ENCODE peak calls at places on chromosome 1, in four cellular contexts. G is WTC11, U is GM12878, K is H1. N is an unnamed sample.

GRCh38 chr1:112988367-112988766 is 32.4 kb upstream of the SLC16A1 start:
- DNase-seq in G (no peak), U (no peak), K (no peak), N (no peak)

GRCh38 chr1:64495878-64496277 is 25.9 kb downstream of the CACHD1 start:
- DNase-seq in G (no peak), U (no peak), K (no peak), N (no peak)

GRCh38 chr1:24966724-24967346 is 36.8 kb upstream of the RUNX3 start:
- DNase-seq in G (no peak), U (peak), K (no peak), N (no peak)

GRCh38 chr1:26287033-26287711 is 7.3 kb downstream of the SH3BGRL3 start:
- DNase-seq in G (no peak), U (no peak), K (no peak), N (no peak)

GRCh38 chr1:164659621-164660414 is 100.8 kb downstream of the PBX1 start:
- DNase-seq in G (peak), U (no peak), K (no peak), N (peak)

GRCh38 chr1:33468559-33468958 is 3.9 kb upstream of the ZSCAN20 start:
- DNase-seq in G (no peak), U (no peak), K (no peak), N (no peak)

GRCh38 chr1:243882276-243882675 is 32.2 kb upstream of the AKT3 start:
- DNase-seq in G (no peak), U (no peak), K (no peak), N (no peak)

GRCh38 chr1:171257207-171258052 is 9.1 kb downstream of the FMO1 start:
- DNase-seq in G (no peak), U (no peak), K (no peak), N (no peak)

GRCh38 chr1:30786264-30786991 is 28.9 kb upstream of the LAPTM5 start:
- DNase-seq in G (no peak), U (no peak), K (no peak), N (no peak)

GRCh38 chr1:241208910-241209414 is 148.0 kb downstream of the RGS7 start:
- DNase-seq in G (no peak), U (no peak), K (no peak), N (no peak)

GRCh38 chr1:205191127-205191577 is 20.4 kb downstream of the DSTYK start:
- DNase-seq in G (no peak), U (no peak), K (no peak), N (no peak)

GRCh38 chr1:65762081-65762862 is 30.4 kb upstream of the PDE4B start:
- DNase-seq in G (peak), U (no peak), K (no peak), N (peak)

GRCh38 chr1:77825356-77825709 is 45.9 kb downstream of the MIGA1 start:
- DNase-seq in G (no peak), U (peak), K (no peak), N (peak)

GRCh38 chr1:8660455-8660854 is 157.0 kb downstream of the RERE start:
- DNase-seq in G (no peak), U (no peak), K (no peak), N (no peak)

GRCh38 chr1:85692730-85693314 is 15.4 kb downstream of the ZNHIT6 start:
- DNase-seq in G (no peak), U (no peak), K (no peak), N (peak)

GRCh38 chr1:20124451-20125057 is 5.2 kb upstream of the PLA2G2D start:
- DNase-seq in G (no peak), U (no peak), K (no peak), N (no peak)
- TF ChIP-seq CREB1 in G (no peak), U (no peak), K (no peak), N (no peak)

GRCh38 chr1:58929667-58930325 is 145.9 kb upstream of the JUN start:
- DNase-seq in G (no peak), U (no peak), K (no peak), N (no peak)
- TF ChIP-seq CREB1 in G (no peak), U (no peak), K (no peak), N (no peak)

DNA sequence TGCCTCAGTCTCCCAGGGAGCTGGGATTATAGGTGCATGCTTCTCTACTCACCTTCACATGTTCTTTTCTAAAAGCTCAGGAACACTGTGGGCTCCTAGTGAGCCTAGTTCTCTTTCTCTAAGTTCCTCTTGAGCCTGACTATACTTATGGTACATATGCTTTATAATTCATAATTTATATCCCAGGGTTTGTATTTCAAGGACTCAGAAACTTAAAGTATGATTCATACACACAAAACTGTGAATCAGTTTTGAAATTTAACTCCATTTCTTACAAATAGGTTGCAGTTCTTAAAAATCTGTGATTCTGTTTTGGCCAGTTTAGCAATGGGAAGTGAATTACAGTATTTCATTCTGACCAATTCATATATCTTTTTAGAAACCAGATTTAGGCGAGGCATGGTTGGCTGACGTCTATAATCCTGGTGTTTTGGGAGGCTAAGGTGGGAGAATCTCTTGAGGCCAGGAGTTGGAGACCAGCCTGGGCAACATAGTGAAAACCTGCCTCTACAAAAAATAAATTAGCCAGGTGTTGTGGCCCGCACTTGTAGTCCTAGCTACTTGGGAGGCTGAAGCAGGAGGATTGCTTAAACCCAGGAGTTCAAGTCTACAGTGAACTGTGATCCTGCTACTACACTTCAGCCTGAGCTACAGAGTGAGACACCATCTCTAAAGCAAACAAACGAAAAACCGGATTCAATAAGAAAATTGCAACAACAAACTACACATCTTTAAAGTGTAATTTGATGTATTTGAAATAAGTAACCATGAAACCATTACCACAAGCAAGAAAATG is 15.6 kb downstream of the RASAL2 start:
- DNase-seq in G (no peak), U (no peak), K (no peak), N (no peak)
- TF ChIP-seq CREB1 in G (no peak), U (no peak), K (no peak), N (no peak)

DNA sequence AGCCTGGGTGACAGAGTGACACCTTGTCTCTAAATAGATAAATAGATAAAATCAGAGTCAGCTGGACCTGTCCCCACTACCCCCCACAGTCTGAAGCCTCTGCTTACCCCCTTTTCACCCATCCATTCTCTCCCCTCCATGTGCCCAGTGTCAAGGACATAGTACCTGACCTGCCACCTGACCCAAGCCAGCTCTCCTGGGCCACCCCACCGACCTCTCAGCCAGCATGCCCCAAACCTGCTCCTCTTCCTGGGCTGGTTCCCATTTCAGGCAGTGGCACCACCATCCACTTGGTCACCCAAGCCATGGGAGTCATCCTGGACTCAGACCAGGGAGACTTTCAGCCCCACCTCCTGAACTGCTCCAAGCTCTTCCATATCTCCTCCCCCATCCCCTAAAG is 28.2 kb downstream of the CITED4 start:
- DNase-seq in G (no peak), U (no peak), K (no peak), N (no peak)
- TF ChIP-seq CREB1 in G (no peak), U (no peak), K (no peak), N (no peak)

GRCh38 chr1:227910506-227910905 is 37.2 kb downstream of the WNT9A start:
- DNase-seq in G (no peak), U (no peak), K (no peak), N (no peak)
- TF ChIP-seq CREB1 in G (no peak), U (no peak), K (no peak), N (no peak)

DNA sequence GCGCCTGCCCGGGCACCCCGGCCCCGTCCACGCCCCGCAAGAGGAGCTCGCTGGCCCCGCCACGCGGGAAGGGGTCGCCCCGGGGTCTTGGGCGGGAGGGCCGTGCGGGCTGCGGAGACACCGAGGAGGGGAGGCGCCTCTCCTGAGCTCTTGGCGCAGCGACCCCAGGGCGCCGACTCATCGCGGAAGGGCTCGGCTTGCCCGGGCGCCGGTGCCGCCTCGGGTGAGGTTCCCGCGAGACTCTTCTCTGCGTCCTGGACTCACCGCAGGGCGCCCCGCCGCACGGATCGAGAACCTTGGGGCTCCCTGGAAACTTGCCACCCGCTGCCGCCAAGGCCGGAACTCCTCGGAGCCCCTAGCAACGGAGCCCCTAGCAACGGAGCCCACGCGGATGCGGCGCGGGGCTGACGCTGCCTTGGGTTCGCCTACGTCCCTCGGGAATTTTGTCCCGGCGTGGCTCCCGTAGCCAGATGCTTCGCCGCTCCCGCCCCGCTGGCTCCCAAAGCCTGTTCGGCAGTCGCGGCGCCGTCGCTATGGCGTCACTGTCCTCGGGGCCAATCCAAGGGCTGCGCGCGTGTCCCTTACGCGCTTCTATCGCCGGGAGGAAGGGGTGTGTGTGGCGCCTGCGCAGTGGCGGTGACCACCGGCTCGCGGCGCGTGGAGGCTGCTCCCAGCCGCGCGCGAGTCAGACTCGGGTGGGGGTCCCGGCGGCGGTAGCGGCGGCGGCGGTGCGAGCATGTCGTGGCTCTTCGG is at the start of gene ATAD3A:
- DNase-seq in G (peak), U (peak), K (peak), N (peak)
- TF ChIP-seq CREB1 in G (peak), U (peak), K (peak), N (peak)

GRCh38 chr1:93778457-93778856 is 96.8 kb upstream of the BCAR3 start:
- DNase-seq in G (no peak), U (no peak), K (no peak), N (no peak)

GRCh38 chr1:93776728-93777127 is 95.1 kb upstream of the BCAR3 start:
- DNase-seq in G (no peak), U (no peak), K (peak), N (no peak)

GRCh38 chr1:93783876-93784275 is 95.1 kb downstream of the DNTTIP2 start:
- DNase-seq in G (no peak), U (no peak), K (no peak), N (no peak)

GRCh38 chr1:93777255-93777654 is 95.6 kb upstream of the BCAR3 start:
- DNase-seq in G (no peak), U (no peak), K (no peak), N (no peak)

DNA sequence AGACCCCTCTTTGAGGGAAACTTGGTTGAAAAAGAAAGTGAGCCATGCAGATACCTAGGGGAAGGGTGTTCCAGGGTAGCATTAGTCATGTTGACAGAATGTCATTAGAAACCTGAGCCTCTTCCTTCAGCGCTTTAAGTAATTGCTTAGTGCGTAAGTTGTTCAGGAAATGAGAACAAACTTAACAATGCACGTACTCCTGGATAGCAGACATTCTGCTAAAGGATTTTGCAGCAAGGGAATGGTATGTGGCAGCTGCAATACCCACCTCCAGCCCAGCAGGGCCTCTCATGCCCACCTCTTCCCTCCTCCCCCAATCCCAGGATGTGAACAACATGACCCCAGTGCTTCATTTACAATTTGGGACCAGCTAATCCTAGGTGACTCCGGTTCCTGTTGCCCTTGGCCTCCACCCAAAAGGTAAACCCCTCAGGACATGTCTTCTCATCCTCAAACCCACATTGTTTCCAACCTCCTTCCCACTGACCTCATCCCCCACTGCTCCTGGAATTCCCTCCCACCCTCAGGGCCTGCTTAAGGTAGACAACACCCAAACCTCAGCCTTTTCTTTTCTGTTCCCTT is 98.0 kb upstream of the BCAR3 start:
- DNase-seq in G (no peak), U (no peak), K (no peak), N (peak)
- TF ChIP-seq CREB1 in G (no peak), U (no peak), K (no peak), N (no peak)